ENCODE peak calls at places on chromosomes 4 and X, in five cellular contexts. E is SK-N-SH, T is HCT116, J is GM12878, Z is K562. R is an unnamed sample.

GRCh38 chr4:13534344-13535063 is 9.8 kb downstream of the NKX3-2 start:
- DNase-seq in J (no peak), Z (peak), T (no peak), E (peak), R (no peak)

GRCh38 chrX:9282325-9282724 is 182.5 kb upstream of the TBL1X start:
- DNase-seq in Z (no peak), T (no peak), J (no peak), E (no peak), R (no peak)

GRCh38 chrX:24231169-24231568 is 81.6 kb downstream of the ZFX start:
- DNase-seq in J (no peak), E (no peak), Z (peak), T (peak), R (no peak)

GRCh38 chr4:173698557-173699262 is 168.7 kb upstream of the HAND2 start:
- DNase-seq in J (no peak), E (no peak), T (no peak), Z (no peak), R (no peak)

GRCh38 chr4:57442834-57443291 is 332.7 kb upstream of the IGFBP7 start:
- DNase-seq in E (peak), Z (peak), T (no peak), J (no peak), R (peak)

GRCh38 chrX:13716905-13717304 is 17.5 kb downstream of the TRAPPC2 start:
- DNase-seq in E (no peak), Z (no peak), J (no peak), T (no peak), R (no peak)

GRCh38 chrX:29641461-29641860 is 573.9 kb upstream of the MAGEB2 start:
- DNase-seq in E (no peak), T (no peak), J (no peak), Z (no peak), R (no peak)

GRCh38 chr4:47374477-47374876 is 89.0 kb downstream of the COMMD8 start:
- DNase-seq in E (no peak), Z (no peak), J (no peak), T (no peak), R (no peak)

GRCh38 chr4:13413719-13414437 is 70.3 kb downstream of the RAB28 start:
- DNase-seq in J (no peak), T (no peak), E (no peak), Z (no peak), R (no peak)

GRCh38 chr4:107693132-107693531 is 26.9 kb downstream of the PAPSS1 start:
- DNase-seq in T (no peak), E (no peak), Z (no peak), J (no peak), R (no peak)

GRCh38 chr4:8368998-8369397 is 71.5 kb downstream of the ACOX3 start:
- DNase-seq in T (no peak), Z (no peak), J (no peak), E (no peak), R (no peak)

GRCh38 chr4:163284304-163284703 is 48.1 kb downstream of the NPY1R start:
- DNase-seq in Z (no peak), T (no peak), J (no peak), E (no peak), R (no peak)

GRCh38 chr4:61201562-61202099 is 1.5 kb downstream of the ADGRL3 start:
- DNase-seq in T (no peak), Z (no peak), J (no peak), E (peak), R (no peak)

GRCh38 chr4:41185614-41186609 is 28.4 kb downstream of the APBB2 start:
- DNase-seq in E (no peak), Z (no peak), T (no peak), J (no peak), R (no peak)

GRCh38 chr4:83599183-83599582 is 63.3 kb downstream of the GPAT3 start:
- DNase-seq in Z (peak), E (no peak), T (peak), J (no peak), R (peak)

GRCh38 chr4:149203256-149204001 is 612.2 kb downstream of the IQCM start:
- DNase-seq in T (no peak), E (no peak), Z (no peak), J (no peak), R (peak)

GRCh38 chr4:2353222-2354107 is 65.0 kb downstream of the ZFYVE28 start:
- DNase-seq in T (no peak), E (peak), Z (no peak), J (no peak), R (no peak)

GRCh38 chrX:110851780-110852179 is 56.2 kb upstream of the CHRDL1 start:
- DNase-seq in Z (no peak), E (no peak), T (no peak), J (no peak), R (no peak)

GRCh38 chrX:47212381-47213293 is 5.8 kb upstream of the CDK16 start:
- DNase-seq in J (no peak), E (peak), T (no peak), Z (no peak), R (no peak)

GRCh38 chrX:130507015-130507414 is 105.2 kb downstream of the RBMX2 start:
- DNase-seq in Z (no peak), T (no peak), J (no peak), E (no peak), R (no peak)

GRCh38 chr4:5027366-5027765 is 8.1 kb upstream of the CYTL1 start:
- DNase-seq in E (no peak), Z (no peak), J (no peak), T (no peak), R (no peak)

GRCh38 chr4:182556576-182556975 is 313.4 kb downstream of the TENM3 start:
- DNase-seq in Z (no peak), J (no peak), E (no peak), T (no peak), R (no peak)

GRCh38 chr4:25486171-25486570 is 109.1 kb downstream of the ANAPC4 start:
- DNase-seq in J (no peak), T (no peak), E (no peak), Z (no peak), R (no peak)

GRCh38 chrX:15848576-15848975 is 6.0 kb downstream of the AP1S2 start:
- DNase-seq in Z (no peak), T (no peak), E (no peak), J (no peak), R (no peak)

GRCh38 chr4:40240040-40240653 is 43.3 kb downstream of the RHOH start:
- DNase-seq in J (no peak), Z (no peak), E (no peak), T (no peak), R (no peak)

GRCh38 chr4:108547682-108548081 is 72.7 kb upstream of the RPL34 start:
- DNase-seq in E (no peak), T (no peak), J (no peak), Z (no peak), R (no peak)

GRCh38 chr4:29276150-29276549 is 1444.0 kb upstream of the PCDH7 start:
- DNase-seq in J (no peak), T (no peak), Z (no peak), E (no peak), R (peak)

GRCh38 chrX:24098932-24099331 is 44.2 kb downstream of the EIF2S3 start:
- DNase-seq in E (no peak), T (no peak), J (no peak), Z (no peak), R (no peak)

GRCh38 chrX:39398215-39398972 is 597.1 kb downstream of the MID1IP1 start:
- DNase-seq in Z (no peak), E (no peak), J (no peak), T (no peak), R (peak)

GRCh38 chrX:69815063-69815462 is 199.2 kb downstream of the EDA start:
- DNase-seq in J (no peak), E (no peak), Z (no peak), T (no peak), R (no peak)

DNA sequence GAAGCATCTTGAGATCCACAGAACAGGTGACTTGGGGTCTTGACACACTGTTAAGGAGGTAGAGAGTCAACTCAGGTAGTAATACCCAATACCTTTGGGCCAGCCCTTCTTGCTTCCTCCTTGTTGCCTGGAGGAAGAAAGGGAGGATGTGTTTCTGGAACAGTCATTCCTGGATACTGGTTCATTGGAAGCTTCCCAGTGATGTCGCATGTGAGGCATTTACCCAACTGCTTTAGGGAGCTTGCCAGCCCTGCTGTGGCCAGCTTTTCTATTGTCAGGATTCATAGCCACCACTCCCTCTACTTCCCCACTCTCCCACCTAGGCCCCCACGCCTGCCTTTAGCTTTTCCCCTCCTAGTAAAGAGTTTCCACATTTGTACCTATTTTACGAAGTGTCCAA is 310.3 kb upstream of the PRPS2 start:
- DNase-seq in T (no peak), Z (no peak), J (no peak), E (no peak), R (no peak)
- TF ChIP-seq JUND in T (no peak), Z (no peak), J (no peak), E (no peak), R (no peak)

GRCh38 chrX:108537005-108537404 is 97.4 kb downstream of the COL4A5 start:
- DNase-seq in E (peak), J (no peak), Z (peak), T (peak), R (no peak)
- TF ChIP-seq JUND in E (no peak), J (no peak), Z (no peak), T (no peak), R (no peak)

DNA sequence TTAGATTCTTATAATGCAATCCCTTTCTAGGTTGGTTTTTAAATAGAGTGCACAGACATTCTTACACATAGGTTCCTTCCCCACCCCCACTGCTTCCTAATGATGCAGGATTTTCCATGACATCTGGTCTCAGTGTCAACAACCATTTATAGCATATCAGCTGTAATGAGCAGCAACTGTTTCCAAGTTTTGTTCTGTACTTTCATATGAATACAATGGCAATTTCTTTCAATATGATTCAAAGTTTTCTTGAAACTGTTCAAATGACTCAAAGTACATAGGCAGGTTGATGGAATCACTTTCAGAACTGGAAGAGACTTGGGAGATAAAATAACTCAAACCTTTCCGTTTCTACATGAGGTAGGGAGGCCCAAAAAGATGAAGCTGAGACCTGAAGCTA is 220.7 kb downstream of the CAMK2D start:
- DNase-seq in T (peak), Z (no peak), E (no peak), J (no peak), R (no peak)
- TF ChIP-seq JUND in T (peak), Z (no peak), E (no peak), J (no peak), R (no peak)

GRCh38 chr4:110614981-110615365 is 7.9 kb downstream of the PITX2 start:
- DNase-seq in T (no peak), Z (no peak), J (no peak), E (no peak), R (no peak)
- TF ChIP-seq JUND in T (no peak), Z (no peak), J (no peak), E (no peak), R (no peak)

DNA sequence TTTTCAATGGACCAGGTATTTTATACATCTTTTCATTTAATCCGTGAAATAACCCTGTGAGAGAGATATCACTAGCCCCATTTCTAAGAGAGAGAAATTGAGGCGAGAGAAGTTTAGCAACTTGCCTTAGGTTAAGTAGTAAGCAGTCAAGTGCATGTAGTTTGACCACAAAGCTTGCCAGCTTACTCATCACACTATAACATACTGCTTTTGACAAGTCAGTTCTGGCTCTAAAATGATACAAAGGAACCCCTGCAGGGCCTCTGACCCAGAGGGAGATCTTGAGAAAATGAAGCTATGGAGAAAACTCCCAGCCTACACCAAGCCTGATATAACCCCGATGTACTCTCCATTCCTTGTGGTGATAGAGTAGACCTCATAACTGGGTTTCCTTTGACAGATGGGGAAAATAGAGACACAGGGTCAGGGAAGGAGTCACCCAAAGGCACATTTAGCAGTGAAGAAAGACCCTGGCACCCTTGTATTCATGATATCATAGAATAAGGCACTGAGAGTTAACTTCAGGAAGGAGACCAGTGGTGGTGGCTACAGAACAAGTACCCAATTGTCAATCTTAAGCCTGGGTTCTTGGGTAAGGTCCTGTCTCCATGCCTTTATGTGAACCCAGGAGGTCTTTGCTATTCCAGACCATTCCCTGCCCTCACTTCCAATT is 60.2 kb upstream of the MSN start:
- DNase-seq in E (no peak), T (no peak), J (no peak), Z (no peak), R (no peak)
- TF ChIP-seq JUND in E (no peak), T (no peak), J (no peak), Z (no peak), R (no peak)